ENCODE peak calls at places on chromosomes 13 and 19, in seven cellular contexts. C is fibroblast of lung, O is T-helper 1 cell, R is fibroblast of the aortic adventitia, Y is left ventricle myocardium inferior, J is AG08396, A is choroid plexus epithelial cell. L is an unnamed sample.

GRCh38 chr19:30207357-30207756 is 164.8 kb upstream of the ZNF536 start:
- DNase-seq in J (peak; percentile 1), C (no peak), O (no peak), R (no peak), Y (no peak), A (no peak), L (no peak)

GRCh38 chr13:31012285-31013024 is 80.0 kb downstream of the TEX26 start:
- DNase-seq in J (peak; percentile 60), R (peak; percentile 53), C (no peak), Y (no peak), A (peak; percentile 72), O (no peak), L (no peak)

GRCh38 chr13:76856141-76856571 is 30.0 kb downstream of the KCTD12 start:
- DNase-seq in A (peak; percentile 91), R (peak; percentile 84), O (no peak), J (peak; percentile 18), C (peak; percentile 75), Y (no peak), L (no peak)

GRCh38 chr19:33438016-33438671 is 64.6 kb downstream of the CEBPG start:
- DNase-seq in O (no peak), C (peak; percentile 22), A (peak; percentile 22), J (no peak), R (peak; percentile 17), Y (peak; percentile 42), L (no peak)

GRCh38 chr13:76225815-76226489 is 589.8 kb downstream of the LMO7 start:
- DNase-seq in A (peak; percentile 69), C (peak; percentile 40), Y (peak; percentile 33), O (no peak), R (peak; percentile 42), J (peak; percentile 16), L (peak; percentile 69)

GRCh38 chr19:4636151-4636717 is 3.1 kb upstream of the TNFAIP8L1 start:
- DNase-seq in C (peak; percentile 38), R (peak; percentile 37), J (peak; percentile 90), A (peak; percentile 51), Y (peak; percentile 74), O (peak; percentile 58), L (peak; percentile 87)

GRCh38 chr19:1929051-1929742 is 11.8 kb upstream of the CSNK1G2 start:
- DNase-seq in R (peak; percentile 69), Y (peak; percentile 81), C (peak; percentile 48), A (peak; percentile 72), J (peak; percentile 91), O (peak; percentile 56), L (peak; percentile 93)

GRCh38 chr13:38090913-38091312 is 221.3 kb upstream of the TRPC4 start:
- DNase-seq in C (no peak), J (no peak), Y (no peak), R (no peak), A (no peak), O (no peak), L (no peak)

GRCh38 chr13:45861352-45861751 is 9.8 kb upstream of the SIAH3 start:
- DNase-seq in J (no peak), A (peak; percentile 33), O (no peak), R (peak; percentile 11), C (peak; percentile 27), Y (no peak), L (no peak)

GRCh38 chr13:51737609-51738008 is 66.4 kb downstream of the DHRS12 start:
- DNase-seq in O (no peak), C (no peak), A (no peak), J (no peak), R (no peak), Y (no peak), L (no peak)

GRCh38 chr13:51714663-51715168 is 89.2 kb downstream of the DHRS12 start:
- DNase-seq in C (peak; percentile 76), A (peak; percentile 65), Y (no peak), J (no peak), O (no peak), R (peak; percentile 57), L (no peak)

GRCh38 chr19:17325881-17326594 is 8.6 kb downstream of the ANO8 start:
- DNase-seq in C (peak; percentile 36), J (peak; percentile 74), A (no peak), O (no peak), R (peak; percentile 75), Y (no peak), L (peak; percentile 67)

GRCh38 chr19:45947926-45948325 is 25.7 kb downstream of the NOVA2 start:
- DNase-seq in Y (no peak), R (peak; percentile 28), O (no peak), A (peak; percentile 7), J (peak; percentile 42), C (peak; percentile 93), L (no peak)

GRCh38 chr13:44117351-44117750 is 237.6 kb downstream of the LACC1 start:
- DNase-seq in R (peak; percentile 44), C (peak; percentile 50), A (peak; percentile 50), O (no peak), J (no peak), Y (no peak), L (no peak)

GRCh38 chr13:53873558-53873957 is 844.9 kb downstream of the OLFM4 start:
- DNase-seq in R (no peak), C (no peak), J (no peak), A (no peak), O (no peak), Y (no peak), L (no peak)

GRCh38 chr19:2661615-2662014 is 40.9 kb downstream of the GNG7 start:
- DNase-seq in A (peak; percentile 6), O (no peak), C (no peak), J (no peak), R (no peak), Y (no peak), L (no peak)

GRCh38 chr19:10408511-10409291 is 5.4 kb upstream of the CDC37 start:
- DNase-seq in A (no peak), J (no peak), R (no peak), Y (no peak), O (no peak), C (no peak), L (peak; percentile 79)

GRCh38 chr13:50104493-50104892 is 89.2 kb downstream of the KCNRG start:
- DNase-seq in C (peak; percentile 66), J (no peak), O (no peak), R (no peak), A (no peak), Y (no peak), L (no peak)

GRCh38 chr13:42532561-42533335 is 41.2 kb upstream of the TNFSF11 start:
- DNase-seq in A (no peak), Y (no peak), C (no peak), J (no peak), R (peak; percentile 20), O (no peak), L (no peak)

GRCh38 chr13:69553976-69554375 is 553.6 kb upstream of the ATXN8OS start:
- DNase-seq in Y (no peak), R (no peak), A (no peak), J (no peak), C (no peak), O (no peak), L (no peak)

GRCh38 chr13:40187836-40188591 is 478.4 kb downstream of the FOXO1 start:
- DNase-seq in C (peak; percentile 12), R (no peak), A (peak; percentile 67), J (no peak), Y (no peak), O (peak; percentile 30), L (no peak)

GRCh38 chr13:25678398-25678797 is 306.6 kb downstream of the ATP8A2 start:
- DNase-seq in A (no peak), Y (no peak), O (no peak), C (no peak), J (no peak), R (no peak), L (no peak)

GRCh38 chr13:39672378-39673132 is 17.1 kb downstream of the COG6 start:
- DNase-seq in Y (no peak), A (no peak), J (no peak), C (no peak), O (no peak), R (no peak), L (no peak)

GRCh38 chr19:48635263-48635965 is 1.8 kb downstream of the DBP start:
- DNase-seq in J (peak; percentile 73), Y (peak; percentile 77), A (no peak), O (peak; percentile 51), R (no peak), C (no peak), L (peak; percentile 86)

GRCh38 chr19:47615714-47616113 is 6.8 kb downstream of the BICRA start:
- DNase-seq in Y (no peak), A (no peak), J (no peak), R (no peak), O (no peak), C (no peak), L (no peak)

GRCh38 chr19:7672522-7672921 is 3.7 kb downstream of the RETN start:
- DNase-seq in Y (no peak), R (no peak), C (no peak), O (no peak), J (no peak), A (no peak), L (no peak)

GRCh38 chr13:59771272-59771671 is 392.5 kb downstream of the DIAPH3 start:
- DNase-seq in C (no peak), R (peak; percentile 66), Y (no peak), O (no peak), A (peak; percentile 59), J (no peak), L (no peak)

GRCh38 chr19:18298601-18299000 is 17.2 kb upstream of the JUND start:
- DNase-seq in C (peak; percentile 45), Y (no peak), O (no peak), A (no peak), R (no peak), J (no peak), L (no peak)

GRCh38 chr13:99969934-99970760 is 1.4 kb downstream of the ZIC5 start:
- DNase-seq in C (peak; percentile 30), R (no peak), Y (no peak), O (no peak), A (peak; percentile 72), J (no peak), L (no peak)

L was measured in Right ventricle myocardium inferior.